ENCODE peak calls at places on chromosome 3, in seven cellular contexts. O is lower leg skin; F is AG10803; U is thoracic aorta; X is naive thymus-derived CD4-positive, alpha-beta T cell; Y is activated CD8-positive, alpha-beta memory T cell treated with anti-CD3 and anti-CD28 coated beads for 48 hours; Z is nephron progenitor cell. T is an unnamed sample.

GRCh38 chr3:30518201-30518864 is 88.1 kb upstream of the TGFBR2 start:
- DNase-seq in O (peak; percentile 74), F (peak; percentile 80), U (peak; percentile 37), X (no peak), Y (no peak), Z (no peak), T (no peak)

GRCh38 chr3:48952510-48953118 is 34.0 kb downstream of the ARIH2 start:
- DNase-seq in O (no peak), F (no peak), U (no peak), X (peak; percentile 52), Y (no peak), Z (peak; percentile 25), T (peak; percentile 23)

GRCh38 chr3:39019299-39019698 is 32.4 kb downstream of the SCN11A start:
- DNase-seq in O (no peak), F (no peak), U (no peak), X (no peak), Y (no peak), Z (no peak), T (no peak)

GRCh38 chr3:82261637-82262036 is 500.2 kb upstream of the GBE1 start:
- DNase-seq in O (no peak), F (no peak), U (no peak), X (no peak), Y (no peak), Z (no peak), T (no peak)

GRCh38 chr3:163936557-163936956 is 1141.7 kb downstream of the SI start:
- DNase-seq in O (no peak), F (no peak), U (no peak), X (no peak), Y (no peak), Z (no peak), T (no peak)

GRCh38 chr3:126469479-126469878 is 6.2 kb downstream of the ZXDC start:
- DNase-seq in O (no peak), F (no peak), U (no peak), X (no peak), Y (no peak), Z (no peak), T (no peak)

GRCh38 chr3:13301295-13301987 is 118.7 kb downstream of the NUP210 start:
- DNase-seq in O (no peak), F (peak; percentile 49), U (no peak), X (no peak), Y (no peak), Z (peak; percentile 36), T (no peak)

GRCh38 chr3:120072867-120073525 is 21.3 kb downstream of the GSK3B start:
- DNase-seq in O (no peak), F (no peak), U (no peak), X (no peak), Y (no peak), Z (no peak), T (no peak)

GRCh38 chr3:172987268-172987667 is 153.8 kb downstream of the SPATA16 start:
- DNase-seq in O (no peak), F (no peak), U (no peak), X (no peak), Y (no peak), Z (no peak), T (peak; percentile 32)

GRCh38 chr3:194732617-194733016 is 46.9 kb downstream of the FAM43A start:
- DNase-seq in O (no peak), F (no peak), U (no peak), X (no peak), Y (no peak), Z (no peak), T (no peak)

GRCh38 chr3:83873550-83873949 is 1085.2 kb upstream of the CADM2 start:
- DNase-seq in O (no peak), F (no peak), U (no peak), X (no peak), Y (no peak), Z (no peak), T (no peak)

GRCh38 chr3:28239108-28239507 is 2.3 kb upstream of the CMC1 start:
- DNase-seq in O (no peak), F (no peak), U (no peak), X (no peak), Y (no peak), Z (no peak), T (no peak)

GRCh38 chr3:48798998-48799397 is 48.7 kb downstream of the PRKAR2A start:
- DNase-seq in O (no peak), F (no peak), U (no peak), X (no peak), Y (no peak), Z (no peak), T (no peak)

GRCh38 chr3:69161587-69162196 is 39.3 kb upstream of the LMOD3 start:
- DNase-seq in O (no peak), F (peak; percentile 43), U (no peak), X (peak; percentile 62), Y (no peak), Z (peak; percentile 25), T (peak; percentile 61)